ENCODE peak calls at places on chromosomes 7 and 10, in five cellular contexts. One of them, this sample, is unnamed.
A peak's percentile ranks its signal among the peaks of the same experiment; 100 is the strongest.

GRCh38 chr10:69224862-69225657 is 4.9 kb downstream of the HKDC1 start:
- DNase-seq in A549: no peak
- DNase-seq in sigmoid colon: no peak
- DNase-seq in transverse colon: no peak
- DNase-seq in stomach: no peak
- DNase-seq in this sample: no peak

GRCh38 chr10:43231523-43232078 is 35.3 kb downstream of the RASGEF1A start:
- DNase-seq in stomach: no peak
- DNase-seq in transverse colon: peak; percentile 31
- DNase-seq in A549: no peak
- DNase-seq in sigmoid colon: peak; percentile 53
- DNase-seq in this sample: peak; percentile 22

GRCh38 chr10:52597189-52597863 is 175.3 kb downstream of the MBL2 start:
- DNase-seq in transverse colon: no peak
- DNase-seq in sigmoid colon: no peak
- DNase-seq in A549: peak; percentile 4
- DNase-seq in stomach: no peak
- DNase-seq in this sample: no peak

GRCh38 chr10:93790454-93790853 is 32.7 kb downstream of the LGI1 start:
- DNase-seq in A549: no peak
- DNase-seq in sigmoid colon: no peak
- DNase-seq in transverse colon: no peak
- DNase-seq in stomach: no peak
- DNase-seq in this sample: no peak

GRCh38 chr7:44962483-44963251 is 16.1 kb downstream of the MYO1G start:
- DNase-seq in sigmoid colon: no peak
- DNase-seq in stomach: peak; percentile 36
- DNase-seq in transverse colon: no peak
- DNase-seq in A549: no peak
- DNase-seq in this sample: no peak

GRCh38 chr10:24778298-24778697 is 54.6 kb upstream of the ARHGAP21 start:
- DNase-seq in stomach: no peak
- DNase-seq in transverse colon: no peak
- DNase-seq in A549: no peak
- DNase-seq in sigmoid colon: no peak
- DNase-seq in this sample: no peak

GRCh38 chr10:108465871-108466641 is 1301.5 kb upstream of the SORCS1 start:
- DNase-seq in transverse colon: peak; percentile 18
- DNase-seq in sigmoid colon: peak; percentile 70
- DNase-seq in A549: no peak
- DNase-seq in stomach: peak; percentile 71
- DNase-seq in this sample: peak; percentile 90

GRCh38 chr7:99829520-99830160 is 1.8 kb downstream of the CYP3A43 start:
- DNase-seq in stomach: no peak
- DNase-seq in transverse colon: no peak
- DNase-seq in sigmoid colon: no peak
- DNase-seq in A549: no peak
- DNase-seq in this sample: no peak

GRCh38 chr10:75736889-75737610 is 305.6 kb downstream of the LRMDA start:
- DNase-seq in transverse colon: no peak
- DNase-seq in sigmoid colon: no peak
- DNase-seq in stomach: no peak
- DNase-seq in A549: no peak
- DNase-seq in this sample: peak; percentile 13

GRCh38 chr10:118662228-118663035 is 67.0 kb upstream of the PRLHR start:
- DNase-seq in sigmoid colon: peak; percentile 55
- DNase-seq in stomach: no peak
- DNase-seq in transverse colon: peak; percentile 39
- DNase-seq in A549: no peak
- DNase-seq in this sample: no peak

GRCh38 chr10:46546591-46547330 is 9.7 kb downstream of the GPRIN2 start:
- DNase-seq in A549: no peak
- DNase-seq in sigmoid colon: peak; percentile 62
- DNase-seq in stomach: peak; percentile 48
- DNase-seq in transverse colon: peak; percentile 10
- DNase-seq in this sample: peak; percentile 85

GRCh38 chr7:155490697-155491628 is 33.0 kb downstream of the EN2 start:
- DNase-seq in sigmoid colon: no peak
- DNase-seq in A549: no peak
- DNase-seq in transverse colon: peak; percentile 42
- DNase-seq in stomach: no peak
- DNase-seq in this sample: peak; percentile 91

GRCh38 chr10:99941942-99942835 is 67.6 kb downstream of the DNMBP start:
- DNase-seq in transverse colon: no peak
- DNase-seq in stomach: no peak
- DNase-seq in sigmoid colon: no peak
- DNase-seq in A549: no peak
- DNase-seq in this sample: no peak

GRCh38 chr7:116212859-116213258 is 2.5 kb downstream of the TES start:
- DNase-seq in stomach: no peak
- DNase-seq in sigmoid colon: no peak
- DNase-seq in transverse colon: no peak
- DNase-seq in A549: no peak
- DNase-seq in this sample: no peak

GRCh38 chr7:23298141-23298851 is 843 bp upstream of the MALSU1 start:
- DNase-seq in A549: peak; percentile 29
- DNase-seq in stomach: no peak
- DNase-seq in transverse colon: no peak
- DNase-seq in sigmoid colon: no peak
- DNase-seq in this sample: peak; percentile 16

GRCh38 chr10:43904301-43904700 is 255.6 kb upstream of the ZNF32 start:
- DNase-seq in transverse colon: no peak
- DNase-seq in A549: no peak
- DNase-seq in stomach: no peak
- DNase-seq in sigmoid colon: no peak
- DNase-seq in this sample: peak; percentile 30

GRCh38 chr7:121504478-121504877 is 108.4 kb upstream of the FAM3C start:
- DNase-seq in stomach: no peak
- DNase-seq in transverse colon: no peak
- DNase-seq in sigmoid colon: no peak
- DNase-seq in A549: peak; percentile 14
- DNase-seq in this sample: no peak

GRCh38 chr7:143735962-143736361 is 21.5 kb downstream of the CTAGE6 start:
- DNase-seq in A549: no peak
- DNase-seq in transverse colon: no peak
- DNase-seq in sigmoid colon: no peak
- DNase-seq in stomach: no peak
- DNase-seq in this sample: no peak

GRCh38 chr10:63071145-63071544 is 62.0 kb upstream of the NRBF2 start:
- DNase-seq in transverse colon: peak; percentile 13
- DNase-seq in A549: no peak
- DNase-seq in sigmoid colon: no peak
- DNase-seq in stomach: peak; percentile 33
- DNase-seq in this sample: no peak

GRCh38 chr7:142785841-142786250 is 15.1 kb downstream of the PRSS2 start:
- DNase-seq in A549: no peak
- DNase-seq in stomach: no peak
- DNase-seq in sigmoid colon: peak; percentile 25
- DNase-seq in transverse colon: peak; percentile 37
- DNase-seq in this sample: no peak

GRCh38 chr7:81470084-81470723 is 299.6 kb downstream of the HGF start:
- DNase-seq in sigmoid colon: peak; percentile 85
- DNase-seq in stomach: peak; percentile 74
- DNase-seq in transverse colon: peak; percentile 82
- DNase-seq in A549: peak; percentile 52
- DNase-seq in this sample: peak; percentile 54

GRCh38 chr7:27723086-27723485 is 16.9 kb upstream of the TAX1BP1 start:
- DNase-seq in transverse colon: no peak
- DNase-seq in sigmoid colon: peak; percentile 75
- DNase-seq in stomach: peak; percentile 31
- DNase-seq in A549: no peak
- DNase-seq in this sample: no peak

GRCh38 chr7:157139142-157140117 is 704 bp downstream of the UBE3C start:
- DNase-seq in transverse colon: peak; percentile 64
- DNase-seq in stomach: peak; percentile 67
- DNase-seq in sigmoid colon: peak; percentile 76
- DNase-seq in A549: peak; percentile 33
- DNase-seq in this sample: peak; percentile 94

GRCh38 chr10:35194906-35195305 is 68.3 kb downstream of the CREM start:
- DNase-seq in transverse colon: no peak
- DNase-seq in stomach: no peak
- DNase-seq in sigmoid colon: no peak
- DNase-seq in A549: peak; percentile 21
- DNase-seq in this sample: no peak

GRCh38 chr10:132744839-132745238 is 41.1 kb downstream of the NKX6-2 start:
- DNase-seq in sigmoid colon: no peak
- DNase-seq in transverse colon: no peak
- DNase-seq in stomach: no peak
- DNase-seq in A549: no peak
- DNase-seq in this sample: no peak

GRCh38 chr10:132742837-132743194 is 43.1 kb downstream of the NKX6-2 start:
- DNase-seq in sigmoid colon: no peak
- DNase-seq in A549: no peak
- DNase-seq in stomach: no peak
- DNase-seq in transverse colon: no peak
- DNase-seq in this sample: no peak

GRCh38 chr10:132743925-132744490 is 41.9 kb downstream of the NKX6-2 start:
- DNase-seq in A549: no peak
- DNase-seq in sigmoid colon: no peak
- DNase-seq in stomach: no peak
- DNase-seq in transverse colon: no peak
- DNase-seq in this sample: peak; percentile 48

GRCh38 chr10:132740542-132741066 is 45.3 kb downstream of the NKX6-2 start:
- DNase-seq in stomach: no peak
- DNase-seq in sigmoid colon: no peak
- DNase-seq in transverse colon: peak; percentile 31
- DNase-seq in A549: no peak
- DNase-seq in this sample: no peak

DNA sequence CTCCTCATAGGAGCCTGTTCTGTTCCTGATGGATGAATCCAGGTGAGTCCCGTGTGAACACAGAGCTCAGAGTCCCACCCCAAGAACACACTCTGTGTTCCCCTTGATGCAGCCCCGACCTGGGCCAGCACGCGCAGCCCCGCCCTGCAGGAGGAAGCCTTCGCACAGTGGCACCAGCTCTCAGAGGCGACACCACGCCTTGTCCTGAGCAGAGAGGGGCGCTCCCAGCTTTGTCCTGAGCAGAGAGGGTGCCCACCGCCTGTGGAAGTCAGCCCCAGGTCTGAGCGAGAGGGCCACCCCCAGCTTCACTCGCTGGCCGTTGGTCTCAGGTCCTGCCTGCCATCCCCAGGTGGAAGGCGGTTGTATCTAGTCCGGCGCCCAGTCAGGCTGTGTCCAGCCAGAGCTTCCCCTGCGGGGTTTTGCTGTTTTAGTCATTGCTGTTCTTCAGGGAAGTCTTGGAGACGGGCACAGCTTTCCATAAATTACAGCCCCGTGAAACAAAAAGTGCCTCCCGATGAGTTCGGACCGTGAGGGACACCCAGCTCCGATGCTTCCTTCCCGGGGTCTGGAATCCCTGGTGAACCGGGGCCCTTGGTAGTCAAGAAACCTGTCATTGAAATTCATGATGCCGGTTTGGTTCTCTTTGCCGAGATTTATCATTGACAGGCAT is 43.6 kb downstream of the NKX6-2 start:
- DNase-seq in sigmoid colon: no peak
- DNase-seq in A549: no peak
- DNase-seq in stomach: no peak
- DNase-seq in transverse colon: peak; percentile 43
- DNase-seq in this sample: peak; percentile 59
- TF ChIP-seq EP300 in sigmoid colon: no peak
- TF ChIP-seq EP300 in A549: no peak
- TF ChIP-seq EP300 in stomach: no peak
- TF ChIP-seq EP300 in transverse colon: no peak
- TF ChIP-seq EP300 in this sample: no peak

GRCh38 chr7:82726038-82726800 is 282.6 kb upstream of the CACNA2D1 start:
- DNase-seq in sigmoid colon: no peak
- DNase-seq in transverse colon: no peak
- DNase-seq in stomach: no peak
- DNase-seq in A549: no peak
- DNase-seq in this sample: peak; percentile 22
- TF ChIP-seq EP300 in sigmoid colon: no peak
- TF ChIP-seq EP300 in transverse colon: no peak
- TF ChIP-seq EP300 in stomach: no peak
- TF ChIP-seq EP300 in A549: no peak
- TF ChIP-seq EP300 in this sample: no peak

GRCh38 chr10:114714281-114714741 is 56.2 kb upstream of the ABLIM1 start:
- DNase-seq in transverse colon: peak; percentile 38
- DNase-seq in sigmoid colon: no peak
- DNase-seq in A549: peak; percentile 70
- DNase-seq in stomach: peak; percentile 52
- DNase-seq in this sample: no peak
- TF ChIP-seq EP300 in transverse colon: no peak
- TF ChIP-seq EP300 in sigmoid colon: no peak
- TF ChIP-seq EP300 in A549: no peak
- TF ChIP-seq EP300 in stomach: no peak
- TF ChIP-seq EP300 in this sample: no peak

DNA sequence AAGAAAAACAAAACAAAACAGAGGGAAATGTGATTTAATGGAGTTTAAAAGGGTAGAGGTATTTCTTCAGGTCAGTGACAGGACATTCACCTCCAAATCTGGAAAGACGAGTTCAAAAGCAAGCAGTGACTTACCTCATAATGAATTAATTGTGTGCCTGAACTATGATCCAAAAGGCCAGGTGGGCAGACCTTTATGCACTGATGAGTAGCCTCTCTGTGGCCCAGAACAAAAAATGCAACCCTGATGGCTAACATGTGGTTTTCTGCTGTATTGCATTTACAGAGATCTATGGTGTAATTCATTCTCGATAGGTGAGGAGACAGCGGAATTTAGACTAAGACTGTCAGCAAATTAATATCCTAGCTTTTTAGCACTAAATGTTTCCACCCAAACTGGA is 142.0 kb downstream of the HDAC9 start:
- DNase-seq in stomach: no peak
- DNase-seq in sigmoid colon: no peak
- DNase-seq in transverse colon: no peak
- DNase-seq in A549: no peak
- DNase-seq in this sample: no peak
- TF ChIP-seq EP300 in stomach: no peak
- TF ChIP-seq EP300 in sigmoid colon: no peak
- TF ChIP-seq EP300 in transverse colon: no peak
- TF ChIP-seq EP300 in A549: no peak
- TF ChIP-seq EP300 in this sample: no peak

DNA sequence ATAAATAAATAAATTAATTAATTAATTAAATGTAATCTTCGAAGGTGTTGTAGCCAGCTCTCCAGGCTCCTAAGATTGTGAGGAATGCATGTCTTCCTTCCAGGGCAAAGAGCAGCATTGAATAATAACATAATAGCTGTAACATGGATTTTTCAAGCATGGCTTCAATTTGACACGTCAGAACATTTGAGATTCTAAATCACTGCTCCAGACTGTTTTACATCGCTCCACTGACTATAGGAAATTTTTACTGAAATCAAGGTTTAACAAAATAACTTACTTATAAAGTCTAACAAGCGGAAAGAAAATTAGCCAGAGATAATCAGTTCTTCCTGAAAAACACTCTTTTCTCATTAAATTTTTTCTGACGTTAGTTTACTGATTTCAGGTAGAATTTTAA is 51.1 kb upstream of the SGCE start:
- DNase-seq in transverse colon: no peak
- DNase-seq in A549: no peak
- DNase-seq in stomach: no peak
- DNase-seq in sigmoid colon: no peak
- DNase-seq in this sample: no peak
- TF ChIP-seq EP300 in transverse colon: no peak
- TF ChIP-seq EP300 in A549: no peak
- TF ChIP-seq EP300 in stomach: no peak
- TF ChIP-seq EP300 in sigmoid colon: no peak
- TF ChIP-seq EP300 in this sample: no peak